ENCODE peak calls at places on chromosomes 7 and 10, in seven cellular contexts. F is spleen; J is HCT116; Q is ascending aorta; A is fibroblast of lung; B is CD8-positive, alpha-beta memory T cell; P is pancreas. Z is an unnamed sample. For H3K27me3, the result is how much of the 10 kb centered on the place peaks cover.

GRCh38 chr10:86682675-86683074 is 14.4 kb downstream of the LDB3 start:
- DNase-seq in F (no peak), J (no peak), Q (no peak), A (no peak), B (no peak), P (no peak), Z (no peak)

GRCh38 chr7:106180721-106181120 is 68.6 kb upstream of the SYPL1 start:
- DNase-seq in F (no peak), J (no peak), Q (no peak), A (no peak), B (no peak), P (no peak), Z (no peak)

GRCh38 chr10:43211431-43212042 is 55.3 kb downstream of the RASGEF1A start:
- DNase-seq in F (peak), J (no peak), Q (no peak), A (no peak), B (no peak), P (peak), Z (no peak)

GRCh38 chr10:11300071-11300470 is 282.4 kb downstream of the CELF2 start:
- DNase-seq in F (no peak), J (no peak), Q (peak), A (no peak), B (no peak), P (no peak), Z (no peak)

GRCh38 chr7:91940171-91940570 is 491 bp upstream of the AKAP9 start:
- DNase-seq in F (no peak), J (no peak), Q (no peak), A (peak), B (peak), P (no peak), Z (no peak)

GRCh38 chr7:44561962-44562621 is 11.6 kb downstream of the DDX56 start:
- DNase-seq in F (peak), J (no peak), Q (no peak), A (peak), B (no peak), P (no peak), Z (no peak)

GRCh38 chr10:101940916-101941315 is 97.3 kb upstream of the KCNIP2 start:
- DNase-seq in F (no peak), J (no peak), Q (no peak), A (no peak), B (no peak), P (no peak), Z (no peak)

GRCh38 chr10:101848894-101849351 is 5.3 kb upstream of the KCNIP2 start:
- DNase-seq in F (no peak), J (no peak), Q (no peak), A (peak), B (no peak), P (no peak), Z (no peak)

GRCh38 chr7:116777613-116778380 is 84.6 kb upstream of the CAPZA2 start:
- DNase-seq in F (no peak), J (no peak), Q (no peak), A (peak), B (no peak), P (no peak), Z (no peak)

GRCh38 chr10:86744067-86744725 is 12.2 kb upstream of the BMPR1A start:
- DNase-seq in F (no peak), J (no peak), Q (no peak), A (peak), B (no peak), P (no peak), Z (no peak)

GRCh38 chr7:29208410-29209250 is 14.1 kb downstream of the CHN2 start:
- DNase-seq in F (no peak), J (no peak), Q (no peak), A (no peak), B (no peak), P (no peak), Z (no peak)

GRCh38 chr10:79581044-79581443 is 20.8 kb upstream of the SFTPA2 start:
- DNase-seq in F (no peak), J (no peak), Q (no peak), A (no peak), B (no peak), P (no peak), Z (no peak)

GRCh38 chr10:14560274-14560673 is 214.4 kb downstream of the FAM107B start:
- DNase-seq in F (peak), J (peak), Q (no peak), A (peak), B (no peak), P (no peak), Z (no peak)

DNA sequence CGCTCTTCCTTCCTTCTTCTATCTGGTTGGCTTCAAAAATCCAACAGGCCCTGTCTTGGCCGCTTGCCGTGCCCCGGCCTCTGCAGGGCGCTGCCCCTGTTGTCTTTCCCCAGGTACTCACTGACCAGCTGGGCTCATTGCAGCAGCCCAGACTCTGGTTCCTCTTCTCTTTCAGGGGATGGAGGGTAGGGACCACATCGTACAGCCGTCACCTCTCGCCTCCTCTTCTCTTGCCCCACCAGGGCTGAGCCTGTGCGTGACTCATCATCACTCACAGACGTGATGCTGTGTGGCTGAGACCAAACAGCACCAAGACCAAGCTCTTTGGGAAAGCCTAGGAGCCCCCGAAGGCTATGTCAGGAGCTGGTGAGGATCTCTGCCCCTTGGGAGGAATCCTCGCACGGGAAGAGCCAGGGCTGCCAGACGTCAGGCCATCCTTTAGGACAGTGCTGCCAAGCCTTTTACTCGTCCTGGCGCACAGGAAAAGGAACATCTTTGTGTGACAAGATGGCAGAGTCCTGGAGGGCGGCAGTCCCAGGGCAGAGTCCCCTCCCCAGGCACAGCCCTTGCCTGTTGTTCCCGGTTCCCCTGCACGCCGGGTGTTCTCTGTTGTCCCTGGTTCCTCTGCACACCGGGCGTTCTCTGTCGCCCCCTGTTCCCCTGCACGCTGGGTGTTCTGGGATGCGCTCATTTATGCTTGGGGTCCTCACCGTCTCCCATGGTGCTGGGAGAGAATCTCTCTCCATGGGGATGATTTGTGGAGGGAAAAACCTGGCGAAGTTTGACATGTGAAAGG is 188.5 kb upstream of the SHH start:
- DNase-seq in F (peak), J (no peak), Q (no peak), A (no peak), B (no peak), P (no peak), Z (no peak)
- H3K27me3 ChIP-seq in F (under half), J (under half), Q (under half), A (under half), B (under half), P (under half), Z (under half)

GRCh38 chr10:97116534-97117162 is 69.1 kb downstream of the SLIT1 start:
- DNase-seq in F (peak), J (no peak), Q (no peak), A (no peak), B (no peak), P (no peak), Z (no peak)
- H3K27ac ChIP-seq in F (no peak), J (no peak), Q (no peak), A (no peak), B (no peak), P (no peak), Z (no peak)

GRCh38 chr10:1677307-1677939 is 59.9 kb downstream of the ADARB2 start:
- DNase-seq in F (no peak), J (no peak), Q (no peak), A (no peak), B (no peak), P (no peak), Z (no peak)

GRCh38 chr10:1674501-1674900 is 62.8 kb downstream of the ADARB2 start:
- DNase-seq in F (no peak), J (no peak), Q (no peak), A (no peak), B (no peak), P (no peak), Z (no peak)

GRCh38 chr10:1679821-1680650 is 57.3 kb downstream of the ADARB2 start:
- DNase-seq in F (no peak), J (no peak), Q (no peak), A (no peak), B (no peak), P (no peak), Z (no peak)

GRCh38 chr10:1673568-1674345 is 63.6 kb downstream of the ADARB2 start:
- DNase-seq in F (no peak), J (no peak), Q (no peak), A (no peak), B (no peak), P (no peak), Z (no peak)

GRCh38 chr10:1678084-1678483 is 59.2 kb downstream of the ADARB2 start:
- DNase-seq in F (no peak), J (no peak), Q (no peak), A (no peak), B (no peak), P (no peak), Z (no peak)
- H3K27me3 ChIP-seq in F (under half), J (under half), Q (under half), A (under half), B (under half), P (under half), Z (under half)

GRCh38 chr7:149175150-149175549 is 20.2 kb upstream of the ZNF282 start:
- DNase-seq in F (no peak), J (no peak), Q (no peak), A (no peak), B (no peak), P (no peak), Z (no peak)

GRCh38 chr7:149184274-149184673 is 11.1 kb upstream of the ZNF282 start:
- DNase-seq in F (no peak), J (no peak), Q (no peak), A (no peak), B (no peak), P (no peak), Z (no peak)

GRCh38 chr7:149181136-149181790 is 14.1 kb upstream of the ZNF282 start:
- DNase-seq in F (no peak), J (no peak), Q (no peak), A (no peak), B (no peak), P (no peak), Z (no peak)

GRCh38 chr7:149179241-149179640 is 16.1 kb upstream of the ZNF282 start:
- DNase-seq in F (no peak), J (no peak), Q (no peak), A (no peak), B (no peak), P (peak), Z (no peak)

DNA sequence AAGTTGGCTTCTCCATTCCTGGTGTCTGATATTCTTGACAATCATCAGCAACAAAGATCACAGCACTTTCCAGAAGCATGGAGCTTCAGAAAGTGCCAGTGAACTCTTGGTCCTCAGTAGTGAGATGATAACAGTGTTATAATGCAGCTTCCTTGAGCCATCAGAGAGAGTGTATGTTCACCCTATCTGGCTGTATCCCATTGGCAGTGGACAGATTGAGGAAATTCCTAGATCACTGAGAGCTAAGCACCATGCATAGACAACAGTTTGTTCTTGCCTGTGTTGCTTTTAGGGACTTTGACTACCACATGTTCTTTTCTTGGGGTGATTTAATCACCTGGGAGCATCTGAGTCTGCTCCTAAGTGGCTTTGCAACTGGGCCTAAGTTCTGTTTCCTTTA is 14.6 kb upstream of the ZNF282 start:
- DNase-seq in F (no peak), J (no peak), Q (no peak), A (no peak), B (no peak), P (no peak), Z (no peak)
- H3K27ac ChIP-seq in F (no peak), J (no peak), Q (no peak), A (no peak), B (no peak), P (no peak), Z (no peak)

DNA sequence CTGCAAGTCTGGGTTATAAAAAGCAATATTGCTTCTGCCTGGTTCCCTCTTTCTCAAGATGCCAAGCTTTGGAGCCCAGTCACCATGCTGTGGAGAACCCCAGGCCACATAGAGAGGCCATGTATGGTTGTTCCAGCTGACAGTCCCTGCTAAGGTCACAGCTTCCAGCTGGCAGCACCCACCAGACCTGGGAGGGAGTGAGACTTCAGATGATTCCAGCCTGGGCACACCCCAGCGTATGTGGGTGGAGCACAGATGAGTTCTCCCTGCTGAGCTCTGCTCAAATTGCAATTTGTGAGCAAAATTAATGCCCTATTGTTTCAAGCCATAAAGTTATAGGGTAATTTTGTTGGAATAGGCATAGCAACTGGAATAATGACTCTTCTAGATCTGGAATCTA is 18.0 kb upstream of the CHCHD3 start:
- DNase-seq in F (no peak), J (no peak), Q (no peak), A (no peak), B (no peak), P (no peak), Z (no peak)
- H3K27me3 ChIP-seq in F (under half), J (under half), Q (under half), A (under half), B (under half), P (under half), Z (under half)